ENCODE peak calls at places on chromosomes 6 and 20, in four cellular contexts. K is sigmoid colon, L is ovary, G is A549. D is an unnamed sample.

GRCh38 chr20:2942439-2942838 is 69.2 kb downstream of the PTPRA start:
- DNase-seq in K (no peak), L (no peak), G (no peak), D (no peak)

GRCh38 chr20:24432057-24432456 is 37.4 kb upstream of the SYNDIG1 start:
- DNase-seq in K (no peak), L (no peak), G (no peak), D (peak)

GRCh38 chr6:13453771-13454251 is 33.6 kb downstream of the GFOD1 start:
- DNase-seq in K (no peak), L (no peak), G (peak), D (no peak)

GRCh38 chr6:54805077-54805476 is 41.5 kb upstream of the FAM83B start:
- DNase-seq in K (no peak), L (no peak), G (no peak), D (no peak)

GRCh38 chr6:25681848-25682247 is 29.8 kb downstream of the SCGN start:
- DNase-seq in K (no peak), L (no peak), G (no peak), D (no peak)

GRCh38 chr6:96528193-96528592 is 6.6 kb downstream of the UFL1 start:
- DNase-seq in K (no peak), L (no peak), G (no peak), D (no peak)

GRCh38 chr6:79570129-79570801 is 33.0 kb upstream of the LCA5 start:
- DNase-seq in K (no peak), L (no peak), G (no peak), D (peak)

GRCh38 chr6:165390475-165390874 is 81.1 kb upstream of the C6orf118 start:
- DNase-seq in K (no peak), L (no peak), G (no peak), D (no peak)

GRCh38 chr6:85464260-85464644 is 14.4 kb downstream of the NT5E start:
- DNase-seq in K (no peak), L (no peak), G (peak), D (no peak)

GRCh38 chr6:107361568-107362270 is 97.6 kb downstream of the PDSS2 start:
- DNase-seq in K (no peak), L (no peak), G (no peak), D (no peak)

DNA sequence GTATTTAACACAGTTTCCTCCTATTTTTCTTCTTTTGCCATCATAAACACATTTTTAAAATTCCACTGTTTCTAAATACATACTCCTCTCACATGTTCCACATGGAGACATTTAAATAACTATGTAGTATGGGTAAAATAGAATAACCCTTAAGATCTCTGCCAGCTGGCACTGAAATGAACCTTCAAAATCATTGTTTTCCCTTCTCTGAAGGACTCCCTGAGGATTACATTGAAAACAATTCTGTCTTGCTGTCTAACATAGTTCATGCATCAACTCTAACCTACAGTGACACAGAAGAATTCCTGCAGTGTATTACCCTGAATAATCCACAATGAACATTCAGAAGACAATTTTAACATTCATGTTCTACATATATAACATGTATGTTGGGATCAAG is 1361.8 kb upstream of the CITED2 start:
- DNase-seq in K (no peak), L (no peak), G (no peak), D (no peak)
- TF ChIP-seq EP300 in K (no peak), L (no peak), G (no peak), D (no peak)

DNA sequence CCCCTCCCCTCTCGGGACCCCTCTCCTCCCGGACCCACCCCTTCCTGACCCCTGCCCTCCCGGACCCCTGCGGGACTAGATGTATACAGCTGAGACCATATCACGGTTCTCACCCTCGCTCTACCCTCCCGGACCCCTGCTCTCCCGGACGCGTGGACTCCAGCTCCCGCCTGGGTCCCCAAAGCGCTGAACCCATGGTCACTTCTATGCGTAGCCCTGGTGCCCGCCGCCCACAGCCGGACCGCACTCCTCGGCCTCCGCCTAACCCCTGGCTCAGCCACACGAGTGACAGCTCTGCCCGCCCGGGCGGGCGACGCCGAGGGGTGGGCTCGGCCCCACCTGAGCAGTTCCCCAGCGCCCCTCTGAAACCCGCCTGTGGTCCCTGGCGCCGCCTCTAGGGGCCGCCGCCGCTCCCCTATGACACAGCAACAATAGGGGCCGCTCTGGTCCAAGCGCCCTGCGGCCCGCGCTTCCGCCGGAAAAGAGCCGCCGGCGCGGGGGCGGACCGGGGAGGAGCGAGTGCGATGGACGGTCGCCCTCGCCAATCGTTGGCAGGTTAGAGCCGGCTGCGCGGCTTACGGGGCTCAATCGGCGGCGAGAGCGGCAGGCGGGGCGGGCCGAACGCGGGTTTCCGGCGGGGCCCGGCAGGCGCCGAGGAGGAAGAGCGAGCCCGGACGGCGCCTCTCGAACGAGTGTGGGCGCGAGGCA is at the start of gene ADRM1:
- DNase-seq in K (peak), L (peak), G (peak), D (peak)
- TF ChIP-seq EP300 in K (no peak), L (no peak), G (no peak), D (no peak)

DNA sequence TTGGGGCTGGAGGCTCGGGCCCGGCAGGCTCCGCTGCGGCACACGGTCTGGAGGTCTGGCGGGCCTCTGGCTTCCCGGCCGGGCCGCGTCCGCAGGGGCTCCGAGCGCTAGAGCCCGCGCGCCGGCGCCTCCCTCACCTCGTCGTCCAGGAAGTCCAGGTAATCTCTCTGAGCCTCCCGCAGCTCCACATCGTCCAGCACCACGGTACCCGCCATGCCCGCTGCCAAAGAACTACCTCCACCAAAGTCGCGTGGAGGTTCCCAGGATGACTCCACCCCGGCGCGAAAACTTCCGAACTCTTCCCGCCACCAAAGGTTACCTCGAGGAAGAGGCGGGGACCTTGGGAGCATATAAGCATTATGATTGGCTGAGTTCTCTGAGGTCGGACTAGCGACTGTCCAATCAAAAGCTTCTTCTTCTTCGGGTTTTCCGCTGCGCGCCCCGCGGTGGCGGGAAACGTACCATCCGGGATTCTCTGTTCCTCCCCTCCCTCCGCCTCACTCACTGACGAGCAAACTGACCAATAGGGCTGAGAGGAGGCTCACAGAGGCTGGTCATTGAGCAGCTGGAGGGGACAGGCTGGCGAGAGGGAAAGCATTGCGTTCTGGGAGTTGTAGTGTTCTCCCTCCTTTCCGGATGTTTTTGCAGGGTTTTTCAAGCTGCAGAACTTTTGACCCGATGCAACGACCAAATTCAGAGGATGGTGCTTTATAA is at the start of gene MCM3:
- DNase-seq in K (peak), L (peak), G (peak), D (peak)
- TF ChIP-seq EP300 in K (no peak), L (no peak), G (no peak), D (no peak)

GRCh38 chr6:75317503-75318206 is 33.1 kb upstream of the TMEM30A start:
- DNase-seq in K (no peak), L (no peak), G (no peak), D (no peak)
- TF ChIP-seq EP300 in K (no peak), L (no peak), G (no peak), D (no peak)

GRCh38 chr6:28225056-28225834 is at the start of gene ZSCAN9:
- DNase-seq in K (peak), L (peak), G (peak), D (peak)
- TF ChIP-seq EP300 in K (no peak), L (no peak), G (no peak), D (no peak)

GRCh38 chr6:157996201-157996712 is 14.6 kb downstream of the SYNJ2 start:
- DNase-seq in K (no peak), L (no peak), G (no peak), D (no peak)
- TF ChIP-seq EP300 in K (no peak), L (no peak), G (no peak), D (no peak)

GRCh38 chr6:90492798-90493197 is 94.1 kb downstream of the MAP3K7 start:
- DNase-seq in K (no peak), L (no peak), G (no peak), D (no peak)
- TF ChIP-seq EP300 in K (no peak), L (no peak), G (no peak), D (no peak)